ENCODE peak calls at places on chromosome 1, in nine cellular contexts. J is tibial nerve; E is fibroblast of lung; W is A549; Z is Caco-2; T is HCT116; A is heart right ventricle; M is CD8-positive, alpha-beta T cell; D is heart left ventricle. L is an unnamed sample.

GRCh38 chr1:68795956-68796355 is 299.1 kb upstream of the DEPDC1 start:
- DNase-seq in J (no peak), E (no peak), W (no peak), Z (no peak), T (no peak), A (no peak), M (no peak), D (no peak), L (no peak)

GRCh38 chr1:30645807-30646206 is 77.6 kb downstream of the MATN1 start:
- DNase-seq in J (no peak), E (no peak), W (peak; percentile 7), Z (no peak), T (peak; percentile 43), A (no peak), M (no peak), D (no peak), L (no peak)

GRCh38 chr1:46757956-46758304 is 39.0 kb upstream of the EFCAB14 start:
- DNase-seq in J (no peak), E (no peak), W (no peak), Z (no peak), T (no peak), A (no peak), M (no peak), D (no peak), L (no peak)

GRCh38 chr1:224640018-224640417 is 23.9 kb downstream of the CNIH3 start:
- DNase-seq in J (no peak), E (no peak), W (no peak), Z (no peak), T (no peak), A (no peak), M (no peak), D (no peak), L (no peak)

GRCh38 chr1:43958351-43959255 is 11.2 kb upstream of the DPH2 start:
- DNase-seq in J (no peak), E (no peak), W (no peak), Z (no peak), T (no peak), A (no peak), M (no peak), D (no peak), L (no peak)

GRCh38 chr1:219847215-219847855 is 81.0 kb downstream of the SLC30A10 start:
- DNase-seq in J (no peak), E (no peak), W (no peak), Z (no peak), T (no peak), A (no peak), M (no peak), D (no peak), L (peak; percentile 56)

GRCh38 chr1:206631085-206631509 is 4.2 kb upstream of the DYRK3 start:
- DNase-seq in J (peak; percentile 65), E (peak; percentile 96), W (peak; percentile 82), Z (peak; percentile 69), T (peak; percentile 88), A (peak; percentile 89), M (no peak), D (peak; percentile 83), L (peak; percentile 27)

GRCh38 chr1:2473198-2473597 is 2.9 kb upstream of the PLCH2 start:
- DNase-seq in J (no peak), E (no peak), W (no peak), Z (no peak), T (no peak), A (no peak), M (no peak), D (no peak), L (no peak)

GRCh38 chr1:202961220-202961880 is 3.2 kb upstream of the ADIPOR1 start:
- DNase-seq in J (no peak), E (no peak), W (no peak), Z (no peak), T (no peak), A (no peak), M (no peak), D (no peak), L (no peak)

GRCh38 chr1:101697057-101697456 is 299.7 kb downstream of the OLFM3 start:
- DNase-seq in J (no peak), E (peak; percentile 38), W (no peak), Z (no peak), T (no peak), A (no peak), M (no peak), D (no peak), L (no peak)

GRCh38 chr1:201184307-201184706 is 6.3 kb upstream of the IGFN1 start:
- DNase-seq in J (no peak), E (no peak), W (no peak), Z (no peak), T (no peak), A (no peak), M (no peak), D (no peak), L (no peak)

DNA sequence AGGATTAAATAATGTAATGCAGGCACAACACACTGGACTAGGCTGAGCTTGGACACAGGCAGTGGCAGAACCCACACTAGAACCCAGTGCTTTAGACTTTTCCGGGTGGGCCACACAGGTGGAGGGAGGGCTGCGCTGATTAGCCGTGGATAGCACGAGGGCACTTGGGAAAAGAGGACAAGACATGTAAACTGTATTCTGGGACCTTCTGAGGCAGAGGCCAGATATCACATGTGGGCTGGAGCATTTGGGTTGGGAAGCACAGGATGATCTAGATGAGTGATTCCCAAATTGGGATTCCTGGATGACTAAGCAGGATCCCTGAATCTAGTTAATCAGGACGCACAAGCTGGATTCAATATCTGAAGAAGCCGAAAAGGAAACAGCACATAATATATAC is 20.3 kb upstream of the A3GALT2 start:
- DNase-seq in J (no peak), E (no peak), W (no peak), Z (no peak), T (no peak), A (no peak), M (no peak), D (no peak), L (no peak)
- H3K4me1 ChIP-seq in J (no peaks in the 10 kb centered on the region), E (peaks cover 70% of the 10 kb centered on the region), W (peaks cover 94% of the 10 kb centered on the region), Z (peaks cover 50% of the 10 kb centered on the region), T (peaks cover 51% of the 10 kb centered on the region), A (peaks cover 66% of the 10 kb centered on the region), M (no peaks in the 10 kb centered on the region), D (peaks cover 100% of the 10 kb centered on the region), L (peaks cover 86% of the 10 kb centered on the region)

DNA sequence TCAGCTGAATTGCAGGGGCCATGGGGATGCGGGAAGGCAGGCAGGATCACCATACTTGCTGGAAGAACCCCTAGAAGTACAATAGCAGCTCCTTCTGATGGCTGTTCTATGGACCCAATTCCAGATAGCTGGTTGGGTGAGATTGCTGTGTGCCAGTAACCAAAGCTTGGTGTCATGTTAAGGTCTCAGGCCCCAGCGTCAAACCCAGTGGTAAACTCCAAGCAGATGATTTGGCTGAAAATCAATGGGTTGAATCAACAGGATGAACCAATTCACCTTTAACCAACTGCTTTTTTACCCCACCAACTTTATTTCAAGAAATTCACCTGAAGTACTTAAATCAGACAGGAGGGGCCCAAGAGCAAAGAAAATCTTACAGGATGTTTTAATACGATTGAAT is 37.8 kb downstream of the C8B start:
- DNase-seq in J (no peak), E (no peak), W (no peak), Z (no peak), T (no peak), A (no peak), M (no peak), D (no peak), L (no peak)
- TF ChIP-seq CTCF in J (no peak), E (no peak), W (no peak), Z (no peak), T (no peak), A (no peak), M (no peak), D (no peak), L (no peak)

GRCh38 chr1:1001057-1001630 is 1.2 kb upstream of the HES4 start:
- DNase-seq in J (no peak), E (no peak), W (no peak), Z (no peak), T (no peak), A (peak; percentile 20), M (no peak), D (peak; percentile 40), L (no peak)

GRCh38 chr1:1001631-1002300 is 1.9 kb upstream of the HES4 start:
- DNase-seq in J (peak; percentile 66), E (peak; percentile 53), W (peak; percentile 85), Z (peak; percentile 92), T (peak; percentile 46), A (peak; percentile 83), M (peak; percentile 59), D (peak; percentile 88), L (peak; percentile 81)

GRCh38 chr1:998905-999796 is 746 bp downstream of the HES4 start:
- DNase-seq in J (no peak), E (peak; percentile 57), W (no peak), Z (peak; percentile 66), T (no peak), A (peak; percentile 25), M (no peak), D (peak; percentile 45), L (peak; percentile 66)

GRCh38 chr1:999797-1000356 is at the start of gene HES4:
- DNase-seq in J (peak; percentile 72), E (peak; percentile 93), W (no peak), Z (peak; percentile 95), T (peak; percentile 84), A (peak; percentile 96), M (no peak), D (peak; percentile 95), L (peak; percentile 90)

GRCh38 chr1:1000357-1001056 is 610 bp upstream of the HES4 start:
- DNase-seq in J (peak; percentile 57), E (peak; percentile 88), W (no peak), Z (peak; percentile 94), T (peak; percentile 87), A (peak; percentile 85), M (no peak), D (peak; percentile 89), L (peak; percentile 83)
- H3K4me3 ChIP-seq in J (peak overlapping the region; percentile 61), E (peak overlapping the region; percentile 48), W (peak overlapping the region; percentile 77), Z (peak overlapping the region; percentile 87), T (peak overlapping the region; percentile 64), A (peak overlapping the region; percentile 88), M (peak overlapping the region; percentile 50), D (peak overlapping the region; percentile 92), L (peak overlapping the region; percentile 6)

GRCh38 chr1:162233066-162233465 is 143.6 kb downstream of the SPATA46 start:
- DNase-seq in J (no peak), E (no peak), W (no peak), Z (no peak), T (no peak), A (no peak), M (no peak), D (no peak), L (no peak)

GRCh38 chr1:162230517-162230916 is 146.1 kb downstream of the SPATA46 start:
- DNase-seq in J (no peak), E (no peak), W (no peak), Z (no peak), T (no peak), A (no peak), M (no peak), D (no peak), L (no peak)

GRCh38 chr1:162233937-162234336 is 142.7 kb downstream of the SPATA46 start:
- DNase-seq in J (no peak), E (no peak), W (no peak), Z (no peak), T (no peak), A (no peak), M (no peak), D (no peak), L (no peak)

GRCh38 chr1:162230096-162230495 is 146.6 kb downstream of the SPATA46 start:
- DNase-seq in J (no peak), E (peak; percentile 11), W (no peak), Z (peak; percentile 25), T (peak; percentile 24), A (peak; percentile 18), M (no peak), D (no peak), L (no peak)

DNA sequence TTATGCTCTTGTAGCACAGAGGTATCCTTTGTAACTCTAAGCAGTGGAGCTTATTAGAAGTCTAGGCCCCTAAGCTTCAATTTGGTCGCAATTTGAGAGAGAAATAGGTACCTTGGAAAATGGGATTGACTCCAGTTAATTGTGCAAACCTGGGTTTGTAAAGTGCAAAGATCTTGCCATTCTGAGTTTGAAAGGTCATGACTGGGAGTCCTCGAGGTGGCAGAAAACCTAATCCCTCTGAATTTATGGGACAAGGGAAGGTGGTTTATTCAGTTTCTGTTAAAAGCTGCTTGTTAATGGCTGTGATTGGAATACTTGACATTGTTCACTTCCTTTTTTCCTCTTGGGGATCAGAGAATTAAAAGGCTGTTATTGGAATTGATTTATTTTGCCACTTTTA is 144.6 kb downstream of the SPATA46 start:
- DNase-seq in J (no peak), E (no peak), W (no peak), Z (no peak), T (no peak), A (no peak), M (no peak), D (no peak), L (no peak)
- H3K4me1 ChIP-seq in J (no peaks in the 10 kb centered on the region), E (peaks cover 2% of the 10 kb centered on the region), W (no peaks in the 10 kb centered on the region), Z (peaks cover 3% of the 10 kb centered on the region), T (peaks cover 9% of the 10 kb centered on the region), A (peaks cover 3% of the 10 kb centered on the region), M (no peaks in the 10 kb centered on the region), D (no peaks in the 10 kb centered on the region), L (no peaks in the 10 kb centered on the region)